ENCODE peak calls at places on chromosomes 1 and 21, in eight cellular contexts. One of them, this sample, is unnamed.

GRCh38 chr1:150619576-150620509 is 9.6 kb downstream of the ENSA start:
- DNase-seq in Calu3: peak
- DNase-seq in pancreas: no peak
- DNase-seq in RWPE2: no peak
- DNase-seq in NCI-H2081: peak
- DNase-seq in left colon: no peak
- DNase-seq in hippocampal formation: peak
- DNase-seq in HS-5: peak
- DNase-seq in this sample: no peak

GRCh38 chr1:13543927-13544556 is 30.2 kb upstream of the LRRC38 start:
- DNase-seq in Calu3: no peak
- DNase-seq in pancreas: peak
- DNase-seq in RWPE2: no peak
- DNase-seq in NCI-H2081: no peak
- DNase-seq in left colon: no peak
- DNase-seq in hippocampal formation: peak
- DNase-seq in HS-5: no peak
- DNase-seq in this sample: no peak

GRCh38 chr1:232377494-232377770 is 252.5 kb downstream of the SIPA1L2 start:
- DNase-seq in Calu3: no peak
- DNase-seq in pancreas: no peak
- DNase-seq in RWPE2: no peak
- DNase-seq in NCI-H2081: no peak
- DNase-seq in left colon: peak
- DNase-seq in hippocampal formation: no peak
- DNase-seq in HS-5: no peak
- DNase-seq in this sample: peak

GRCh38 chr1:230972855-230973271 is 5.8 kb downstream of the TTC13 start:
- DNase-seq in Calu3: peak
- DNase-seq in pancreas: no peak
- DNase-seq in RWPE2: no peak
- DNase-seq in NCI-H2081: no peak
- DNase-seq in left colon: no peak
- DNase-seq in hippocampal formation: no peak
- DNase-seq in HS-5: no peak
- DNase-seq in this sample: peak

GRCh38 chr1:232589809-232590741 is 39.9 kb downstream of the SIPA1L2 start:
- DNase-seq in Calu3: no peak
- DNase-seq in pancreas: no peak
- DNase-seq in RWPE2: no peak
- DNase-seq in NCI-H2081: no peak
- DNase-seq in left colon: no peak
- DNase-seq in hippocampal formation: no peak
- DNase-seq in HS-5: no peak
- DNase-seq in this sample: no peak

GRCh38 chr21:18030248-18030647 is 211.1 kb upstream of the C21orf91 start:
- DNase-seq in Calu3: no peak
- DNase-seq in pancreas: no peak
- DNase-seq in RWPE2: no peak
- DNase-seq in NCI-H2081: no peak
- DNase-seq in left colon: no peak
- DNase-seq in hippocampal formation: no peak
- DNase-seq in HS-5: no peak
- DNase-seq in this sample: peak

GRCh38 chr1:174247472-174247871 is 88.2 kb downstream of the RABGAP1L start:
- DNase-seq in Calu3: no peak
- DNase-seq in pancreas: no peak
- DNase-seq in RWPE2: no peak
- DNase-seq in NCI-H2081: no peak
- DNase-seq in left colon: no peak
- DNase-seq in hippocampal formation: no peak
- DNase-seq in HS-5: no peak
- DNase-seq in this sample: no peak

GRCh38 chr1:110164951-110165350 is 14.7 kb downstream of the SLC6A17 start:
- DNase-seq in Calu3: no peak
- DNase-seq in pancreas: no peak
- DNase-seq in RWPE2: no peak
- DNase-seq in NCI-H2081: no peak
- DNase-seq in left colon: no peak
- DNase-seq in hippocampal formation: no peak
- DNase-seq in HS-5: no peak
- DNase-seq in this sample: no peak

GRCh38 chr1:7042322-7043231 is 257.3 kb downstream of the CAMTA1 start:
- DNase-seq in Calu3: no peak
- DNase-seq in pancreas: no peak
- DNase-seq in RWPE2: no peak
- DNase-seq in NCI-H2081: peak
- DNase-seq in left colon: no peak
- DNase-seq in hippocampal formation: peak
- DNase-seq in HS-5: no peak
- DNase-seq in this sample: no peak